ENCODE peak calls at places on chromosome 20, in ten cellular contexts. F is GM12865, H is mammary epithelial cell, K is K562, V is endothelial cell of umbilical vein, O is fibroblast of mammary gland, P is lower leg skin, D is BE2C, Q is lower lobe of right lung, S is brain microvascular endothelial cell. T is an unnamed sample.

GRCh38 chr20:33392016-33392415 is 9.3 kb downstream of the CDK5RAP1 start:
- DNase-seq in F (no peak), H (no peak), K (no peak), V (no peak), O (peak; percentile 80), P (no peak), D (no peak), Q (no peak), S (no peak), T (peak; percentile 73)

GRCh38 chr20:2858591-2858990 is 14.7 kb upstream of the PTPRA start:
- DNase-seq in F (no peak), H (no peak), K (no peak), V (no peak), O (no peak), P (no peak), D (no peak), Q (no peak), S (no peak), T (no peak)

GRCh38 chr20:2130062-2130591 is 28.5 kb downstream of the STK35 start:
- DNase-seq in F (no peak), H (no peak), K (no peak), V (no peak), O (peak; percentile 69), P (no peak), D (no peak), Q (no peak), S (no peak), T (no peak)

GRCh38 chr20:3843490-3843889 is 3.1 kb upstream of the MAVS start:
- DNase-seq in F (no peak), H (peak; percentile 52), K (peak; percentile 89), V (no peak), O (peak; percentile 92), P (no peak), D (peak; percentile 54), Q (no peak), S (peak; percentile 50), T (peak; percentile 47)

GRCh38 chr20:5077761-5078387 is 41.9 kb downstream of the PCNA start:
- DNase-seq in F (peak; percentile 33), H (no peak), K (peak; percentile 12), V (no peak), O (no peak), P (no peak), D (no peak), Q (no peak), S (no peak), T (no peak)

GRCh38 chr20:2387180-2387577 is 6.5 kb downstream of the TGM6 start:
- DNase-seq in F (peak; percentile 76), H (no peak), K (peak; percentile 63), V (peak; percentile 33), O (peak; percentile 43), P (no peak), D (peak; percentile 53), Q (no peak), S (peak; percentile 64), T (peak; percentile 22)

GRCh38 chr20:61442075-61442670 is 190.1 kb downstream of the CDH4 start:
- DNase-seq in F (no peak), H (no peak), K (no peak), V (no peak), O (no peak), P (no peak), D (no peak), Q (no peak), S (no peak), T (no peak)

GRCh38 chr20:35260426-35260825 is 17.5 kb downstream of the MMP24OS start:
- DNase-seq in F (no peak), H (no peak), K (no peak), V (no peak), O (no peak), P (no peak), D (no peak), Q (no peak), S (no peak), T (no peak)

GRCh38 chr20:59153355-59153681 is 10.3 kb upstream of the ZNF831 start:
- DNase-seq in F (no peak), H (no peak), K (no peak), V (no peak), O (no peak), P (peak; percentile 51), D (no peak), Q (peak; percentile 62), S (no peak), T (no peak)

GRCh38 chr20:2430538-2430937 is 40.1 kb downstream of the SNRPB start:
- DNase-seq in F (no peak), H (no peak), K (no peak), V (no peak), O (no peak), P (no peak), D (no peak), Q (no peak), S (no peak), T (no peak)

GRCh38 chr20:343107-343506 is 3.8 kb upstream of the NRSN2 start:
- DNase-seq in F (no peak), H (no peak), K (no peak), V (no peak), O (no peak), P (no peak), D (no peak), Q (no peak), S (no peak), T (no peak)

GRCh38 chr20:347640-348484 is 951 bp downstream of the NRSN2 start:
- DNase-seq in F (peak; percentile 96), H (peak; percentile 69), K (peak; percentile 98), V (peak; percentile 89), O (peak; percentile 89), P (peak; percentile 81), D (peak; percentile 97), Q (peak; percentile 90), S (peak; percentile 87), T (no peak)

GRCh38 chr20:347317-347639 is 367 bp downstream of the NRSN2 start:
- DNase-seq in F (no peak), H (no peak), K (no peak), V (no peak), O (no peak), P (no peak), D (no peak), Q (no peak), S (no peak), T (no peak)

GRCh38 chr20:346640-347316 is at the start of gene NRSN2:
- DNase-seq in F (peak; percentile 69), H (no peak), K (peak; percentile 72), V (peak; percentile 62), O (peak; percentile 62), P (peak; percentile 40), D (peak; percentile 72), Q (peak; percentile 64), S (peak; percentile 39), T (no peak)

DNA sequence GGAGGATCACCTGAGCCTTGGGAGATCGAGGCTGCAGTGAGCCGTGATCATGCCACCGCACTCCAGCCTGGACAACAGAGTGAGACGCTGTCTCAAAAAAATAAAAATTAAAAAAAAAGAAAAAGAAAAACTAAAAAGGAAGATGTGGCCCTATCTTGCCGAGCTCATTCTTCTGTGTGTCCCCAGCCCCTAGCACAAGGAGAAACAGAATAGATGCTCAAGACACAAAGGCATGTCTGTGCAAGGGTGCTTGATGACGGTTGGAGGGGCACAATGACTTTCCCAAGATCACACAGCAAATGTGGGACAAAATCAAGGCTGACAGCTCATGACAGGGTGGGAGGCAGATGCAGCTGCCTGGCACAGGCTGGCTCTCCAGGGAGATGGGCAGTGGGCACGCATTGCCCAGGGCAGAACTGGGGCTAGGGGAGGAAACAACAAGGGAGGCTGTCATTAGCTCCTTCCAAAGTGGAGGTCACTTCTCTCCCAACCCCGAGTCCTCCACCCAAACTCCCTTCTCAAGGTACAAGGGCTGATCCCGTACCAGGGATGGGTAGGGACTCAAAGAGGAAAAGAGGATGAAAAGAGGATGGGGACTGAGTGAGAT is 775 bp upstream of the NRSN2 start:
- DNase-seq in F (no peak), H (no peak), K (no peak), V (no peak), O (no peak), P (no peak), D (no peak), Q (no peak), S (no peak), T (no peak)
- H3K4me3 ChIP-seq in F (peak overlapping the region; percentile 96), H (peak overlapping the region; percentile 55), K (peak overlapping the region; percentile 59), V (peak overlapping the region; percentile 53), O (peak overlapping the region; percentile 77), P (no peak overlapping the region), D (peak overlapping the region; percentile 70), Q (peak overlapping the region; percentile 86), S (peak overlapping the region; percentile 79), T (peak overlapping the region; percentile 75)

GRCh38 chr20:38139156-38139912 is 25.7 kb downstream of the TGM2 start:
- DNase-seq in F (no peak), H (no peak), K (no peak), V (no peak), O (no peak), P (no peak), D (no peak), Q (peak; percentile 19), S (no peak), T (no peak)

GRCh38 chr20:38141889-38142494 is 23.1 kb downstream of the TGM2 start:
- DNase-seq in F (no peak), H (no peak), K (no peak), V (no peak), O (no peak), P (no peak), D (no peak), Q (peak; percentile 28), S (no peak), T (no peak)

GRCh38 chr20:38139919-38140753 is 24.9 kb downstream of the TGM2 start:
- DNase-seq in F (no peak), H (no peak), K (no peak), V (peak; percentile 54), O (no peak), P (no peak), D (peak; percentile 71), Q (peak; percentile 45), S (peak; percentile 56), T (no peak)

GRCh38 chr20:38143238-38143645 is 21.8 kb downstream of the TGM2 start:
- DNase-seq in F (no peak), H (peak; percentile 48), K (no peak), V (no peak), O (no peak), P (no peak), D (no peak), Q (peak; percentile 20), S (no peak), T (no peak)

GRCh38 chr20:38141154-38141888 is 23.7 kb downstream of the TGM2 start:
- DNase-seq in F (no peak), H (no peak), K (no peak), V (no peak), O (no peak), P (no peak), D (no peak), Q (peak; percentile 39), S (no peak), T (no peak)
- TF ChIP-seq CTCF in F (no peak), H (no peak), K (no peak), V (no peak), O (no peak), P (no peak), D (no peak), Q (no peak), S (no peak), T (no peak)

GRCh38 chr20:23662276-23662870 is 24.6 kb upstream of the CST3 start:
- DNase-seq in F (no peak), H (no peak), K (no peak), V (no peak), O (no peak), P (no peak), D (no peak), Q (no peak), S (no peak), T (no peak)
- H3K4me3 ChIP-seq in F (no peak overlapping the region), H (no peak overlapping the region), K (no peak overlapping the region), V (no peak overlapping the region), O (no peak overlapping the region), P (no peak overlapping the region), D (no peak overlapping the region), Q (no peak overlapping the region), S (no peak overlapping the region), T (no peak overlapping the region)

GRCh38 chr20:8664778-8665177 is 404.1 kb upstream of the PLCB4 start:
- DNase-seq in F (no peak), H (no peak), K (no peak), V (peak; percentile 7), O (no peak), P (no peak), D (no peak), Q (no peak), S (no peak), T (no peak)
- TF ChIP-seq CTCF in F (no peak), H (no peak), K (no peak), V (no peak), O (no peak), P (no peak), D (peak; percentile 58), Q (no peak), S (peak; percentile 35), T (peak; percentile 7)